ENCODE peak calls at places on chromosomes 12 and 14, in five cellular contexts. E is GM23338, I is prostate gland, L is H1, D is psoas muscle. V is an unnamed sample.

GRCh38 chr14:71932229-71932951 is at the start of gene RGS6:
- DNase-seq in E (peak), I (peak), L (peak), D (no peak), V (no peak)

GRCh38 chr12:6613015-6613775 is 6.0 kb upstream of the CHD4 start:
- DNase-seq in E (peak), I (peak), L (no peak), D (peak), V (peak)

GRCh38 chr14:61620130-61620946 is 75.0 kb upstream of the HIF1A start:
- DNase-seq in E (no peak), I (no peak), L (no peak), D (no peak), V (no peak)

GRCh38 chr14:74555476-74556050 is 56.5 kb downstream of the LTBP2 start:
- DNase-seq in E (no peak), I (no peak), L (no peak), D (peak), V (no peak)

GRCh38 chr12:56243731-56244181 is 13.9 kb downstream of the SLC39A5 start:
- DNase-seq in E (no peak), I (no peak), L (no peak), D (no peak), V (no peak)

GRCh38 chr12:124754949-124755800 is 108.5 kb downstream of the SCARB1 start:
- DNase-seq in E (peak), I (peak), L (peak), D (peak), V (peak)

GRCh38 chr14:91230363-91231035 is 14.0 kb downstream of the GPR68 start:
- DNase-seq in E (no peak), I (no peak), L (no peak), D (no peak), V (no peak)

GRCh38 chr14:24365600-24366374 is 2.2 kb upstream of the NFATC4 start:
- DNase-seq in E (peak), I (peak), L (peak), D (peak), V (peak)

GRCh38 chr14:65879218-65880009 is 466.9 kb downstream of the FUT8 start:
- DNase-seq in E (no peak), I (no peak), L (no peak), D (no peak), V (no peak)

GRCh38 chr14:60349663-60350365 is 100.8 kb downstream of the PPM1A start:
- DNase-seq in E (peak), I (peak), L (no peak), D (no peak), V (no peak)

GRCh38 chr12:102483466-102483865 is 3.1 kb upstream of the IGF1 start:
- DNase-seq in E (no peak), I (no peak), L (no peak), D (no peak), V (no peak)

GRCh38 chr14:90114554-90114953 is 52.8 kb downstream of the KCNK13 start:
- DNase-seq in E (no peak), I (no peak), L (no peak), D (no peak), V (no peak)

GRCh38 chr12:228846-229200 is 14.9 kb upstream of the SLC6A12 start:
- DNase-seq in E (no peak), I (no peak), L (no peak), D (no peak), V (peak)

GRCh38 chr12:7079826-7080125 is 12.5 kb downstream of the C1R start:
- DNase-seq in E (no peak), I (no peak), L (no peak), D (no peak), V (no peak)

GRCh38 chr14:51430079-51430478 is 190.0 kb downstream of the TMX1 start:
- DNase-seq in E (no peak), I (no peak), L (no peak), D (no peak), V (no peak)

GRCh38 chr12:53722450-53723041 is 4.7 kb downstream of the CALCOCO1 start:
- DNase-seq in E (no peak), I (no peak), L (no peak), D (no peak), V (no peak)

GRCh38 chr12:116529686-116530085 is 29.5 kb upstream of the MAP1LC3B2 start:
- DNase-seq in E (no peak), I (no peak), L (no peak), D (no peak), V (no peak)

GRCh38 chr12:57759360-57759980 is 4.6 kb downstream of the MARCHF9 start:
- DNase-seq in E (peak), I (no peak), L (no peak), D (no peak), V (no peak)

GRCh38 chr14:46820291-46820690 is 168.7 kb upstream of the RPL10L start:
- DNase-seq in E (no peak), I (no peak), L (no peak), D (peak), V (no peak)

GRCh38 chr14:78164226-78164853 is 5.8 kb upstream of the NRXN3 start:
- DNase-seq in E (peak), I (no peak), L (peak), D (no peak), V (no peak)

GRCh38 chr14:89386214-89386886 is 30.7 kb downstream of the FOXN3 start:
- DNase-seq in E (no peak), I (no peak), L (no peak), D (peak), V (peak)

GRCh38 chr12:6324936-6325750 is 14.7 kb downstream of the PLEKHG6 start:
- DNase-seq in E (no peak), I (no peak), L (no peak), D (no peak), V (no peak)

GRCh38 chr14:76352639-76353281 is 23.2 kb upstream of the ESRRB start:
- DNase-seq in E (peak), I (peak), L (peak), D (peak), V (no peak)
- TF ChIP-seq CTCF in E (peak), I (peak), L (peak), D (peak), V (peak)

GRCh38 chr12:47963340-47964040 is at the start of gene TMEM106C:
- DNase-seq in E (peak), I (peak), L (peak), D (peak), V (peak)
- H3K27ac ChIP-seq in E (no peak), I (peak), L (no peak), D (peak), V (peak)

GRCh38 chr12:45898094-45898493 is 92.3 kb downstream of the SCAF11 start:
- DNase-seq in E (no peak), I (no peak), L (no peak), D (no peak), V (no peak)
- H3K4me3 ChIP-seq in E (no peak), I (no peak), L (no peak), D (no peak), V (no peak)

GRCh38 chr12:132941336-132941954 is 14.7 kb downstream of the ZNF605 start:
- DNase-seq in E (no peak), I (no peak), L (no peak), D (no peak), V (no peak)
- TF ChIP-seq CTCF in E (no peak), I (no peak), L (no peak), D (no peak), V (no peak)

DNA sequence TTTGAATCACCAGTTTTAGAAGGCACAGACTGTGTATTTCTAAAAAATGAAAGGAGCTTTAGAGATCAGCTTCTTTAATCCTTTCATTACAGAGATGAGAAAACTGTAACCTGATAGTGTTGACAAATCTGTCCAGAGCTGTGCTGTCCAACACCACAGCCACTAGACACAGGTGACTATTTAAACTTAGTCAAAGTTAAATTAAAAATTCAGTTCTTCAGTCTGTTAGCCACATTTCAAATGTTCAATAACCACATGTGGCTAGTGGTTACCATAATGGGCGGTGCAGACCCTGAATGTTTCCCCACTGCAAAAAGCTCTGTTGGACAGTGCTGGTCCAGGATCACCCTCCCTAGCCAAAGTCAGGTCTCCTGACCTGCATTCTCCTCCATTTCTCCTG is 21.6 kb downstream of the DAD1 start:
- DNase-seq in E (no peak), I (no peak), L (no peak), D (no peak), V (no peak)
- H3K27ac ChIP-seq in E (no peak), I (no peak), L (no peak), D (peak), V (no peak)

GRCh38 chr14:93879362-93879983 is 47.7 kb upstream of the FAM181A start:
- DNase-seq in E (peak), I (no peak), L (no peak), D (no peak), V (no peak)
- H3K4me3 ChIP-seq in E (no peak), I (peak), L (peak), D (no peak), V (peak)

V was measured in ascending aorta.